ENCODE peak calls at places on chromosomes 5 and 9, in five cellular contexts. One of them, this sample, is unnamed.

GRCh38 chr9:21994526-21994995 is at the start of gene CDKN2B-AS1:
- ATAC-seq in left cardiac atrium: peak; percentile 75
- ATAC-seq in activated naive CD8-positive, alpha-beta T cell treated with anti-CD3 and anti-CD28 coated beads, Interleukin-2, amount 50 U/mL, for 24 hours: peak; percentile 44
- ATAC-seq in HCT116: peak; percentile 74
- ATAC-seq in body of pancreas: peak; percentile 65
- ATAC-seq in this sample: peak; percentile 47

GRCh38 chr9:89532478-89532877 is 34.6 kb upstream of the SEMA4D start:
- ATAC-seq in HCT116: no peak
- ATAC-seq in left cardiac atrium: no peak
- ATAC-seq in body of pancreas: no peak
- ATAC-seq in activated naive CD8-positive, alpha-beta T cell treated with anti-CD3 and anti-CD28 coated beads, Interleukin-2, amount 50 U/mL, for 24 hours: peak; percentile 83
- ATAC-seq in this sample: no peak

GRCh38 chr9:126507318-126508109 is 106.2 kb upstream of the LMX1B start:
- ATAC-seq in body of pancreas: no peak
- ATAC-seq in activated naive CD8-positive, alpha-beta T cell treated with anti-CD3 and anti-CD28 coated beads, Interleukin-2, amount 50 U/mL, for 24 hours: no peak
- ATAC-seq in HCT116: no peak
- ATAC-seq in left cardiac atrium: no peak
- ATAC-seq in this sample: no peak

GRCh38 chr5:137186759-137187461 is 312.2 kb downstream of the SPOCK1 start:
- ATAC-seq in left cardiac atrium: peak; percentile 91
- ATAC-seq in HCT116: no peak
- ATAC-seq in activated naive CD8-positive, alpha-beta T cell treated with anti-CD3 and anti-CD28 coated beads, Interleukin-2, amount 50 U/mL, for 24 hours: no peak
- ATAC-seq in body of pancreas: peak; percentile 56
- ATAC-seq in this sample: peak; percentile 85

GRCh38 chr5:94254214-94254613 is 364.2 kb downstream of the KIAA0825 start:
- ATAC-seq in body of pancreas: no peak
- ATAC-seq in activated naive CD8-positive, alpha-beta T cell treated with anti-CD3 and anti-CD28 coated beads, Interleukin-2, amount 50 U/mL, for 24 hours: no peak
- ATAC-seq in left cardiac atrium: no peak
- ATAC-seq in HCT116: no peak
- ATAC-seq in this sample: no peak

GRCh38 chr5:35736280-35736679 is 118.6 kb downstream of the SPEF2 start:
- ATAC-seq in activated naive CD8-positive, alpha-beta T cell treated with anti-CD3 and anti-CD28 coated beads, Interleukin-2, amount 50 U/mL, for 24 hours: peak; percentile 96
- ATAC-seq in HCT116: no peak
- ATAC-seq in left cardiac atrium: no peak
- ATAC-seq in body of pancreas: no peak
- ATAC-seq in this sample: no peak

GRCh38 chr9:127796899-127797370 is 5.7 kb upstream of the FPGS start:
- ATAC-seq in activated naive CD8-positive, alpha-beta T cell treated with anti-CD3 and anti-CD28 coated beads, Interleukin-2, amount 50 U/mL, for 24 hours: peak; percentile 23
- ATAC-seq in HCT116: no peak
- ATAC-seq in left cardiac atrium: no peak
- ATAC-seq in body of pancreas: no peak
- ATAC-seq in this sample: no peak

GRCh38 chr5:168946363-168946762 is 354.6 kb downstream of the SLIT3 start:
- ATAC-seq in left cardiac atrium: peak; percentile 48
- ATAC-seq in activated naive CD8-positive, alpha-beta T cell treated with anti-CD3 and anti-CD28 coated beads, Interleukin-2, amount 50 U/mL, for 24 hours: peak; percentile 10
- ATAC-seq in HCT116: no peak
- ATAC-seq in body of pancreas: no peak
- ATAC-seq in this sample: no peak

GRCh38 chr5:179192185-179192890 is 132.2 kb downstream of the ZNF354C start:
- ATAC-seq in body of pancreas: no peak
- ATAC-seq in activated naive CD8-positive, alpha-beta T cell treated with anti-CD3 and anti-CD28 coated beads, Interleukin-2, amount 50 U/mL, for 24 hours: no peak
- ATAC-seq in left cardiac atrium: no peak
- ATAC-seq in HCT116: no peak
- ATAC-seq in this sample: no peak